ENCODE peak calls at places on chromosome 12, in four cellular contexts. D is A549, K is HepG2, N is GM12878. E is an unnamed sample.

GRCh38 chr12:104974626-104975290 is 11.4 kb upstream of the NOPCHAP1 start:
- DNase-seq in D (no peak), K (no peak), N (peak), E (no peak)

GRCh38 chr12:52082026-52082667 is 2.6 kb downstream of the SMIM41 start:
- DNase-seq in D (no peak), K (peak), N (no peak), E (no peak)

GRCh38 chr12:115870021-115870420 is 407.5 kb downstream of the MED13L start:
- DNase-seq in D (no peak), K (no peak), N (no peak), E (no peak)

GRCh38 chr12:96578526-96579125 is 89.2 kb downstream of the CFAP54 start:
- DNase-seq in D (peak), K (peak), N (peak), E (peak)

GRCh38 chr12:124419292-124420040 is 124.6 kb downstream of the RFLNA start:
- DNase-seq in D (no peak), K (no peak), N (no peak), E (no peak)

GRCh38 chr12:75814856-75815754 is 216.5 kb downstream of the PHLDA1 start:
- DNase-seq in D (peak), K (no peak), N (no peak), E (peak)

GRCh38 chr12:18589316-18589715 is 148.5 kb downstream of the PLCZ1 start:
- DNase-seq in D (no peak), K (no peak), N (no peak), E (no peak)

GRCh38 chr12:59044791-59045190 is 124.5 kb upstream of the LRIG3 start:
- DNase-seq in D (no peak), K (no peak), N (no peak), E (no peak)

GRCh38 chr12:113230315-113231274 is 9.3 kb downstream of the TPCN1 start:
- DNase-seq in D (no peak), K (peak), N (no peak), E (no peak)

GRCh38 chr12:40178701-40179100 is 46.1 kb upstream of the LRRK2 start:
- DNase-seq in D (no peak), K (no peak), N (no peak), E (no peak)

GRCh38 chr12:110790301-110790700 is 47.6 kb upstream of the PPP1CC start:
- DNase-seq in D (no peak), K (no peak), N (no peak), E (no peak)

GRCh38 chr12:28242888-28243633 is 52.8 kb downstream of the CCDC91 start:
- DNase-seq in D (no peak), K (no peak), N (no peak), E (no peak)

GRCh38 chr12:12870454-12870853 is 20.9 kb upstream of the GPRC5A start:
- DNase-seq in D (peak), K (peak), N (no peak), E (no peak)

GRCh38 chr12:94803939-94804338 is 153.6 kb upstream of the TMCC3 start:
- DNase-seq in D (no peak), K (no peak), N (no peak), E (no peak)

GRCh38 chr12:46357438-46358324 is 14.9 kb downstream of the SLC38A2 start:
- DNase-seq in D (peak), K (peak), N (no peak), E (no peak)

GRCh38 chr12:55925870-55926737 is 1.6 kb downstream of the PYM1 start:
- DNase-seq in D (no peak), K (no peak), N (no peak), E (no peak)

GRCh38 chr12:95277139-95277538 is 59.5 kb downstream of the VEZT start:
- DNase-seq in D (no peak), K (no peak), N (no peak), E (no peak)

GRCh38 chr12:100391856-100392255 is 35.0 kb downstream of the SLC17A8 start:
- DNase-seq in D (peak), K (peak), N (no peak), E (no peak)

GRCh38 chr12:39990122-39991101 is 115.5 kb downstream of the SLC2A13 start:
- DNase-seq in D (peak), K (peak), N (peak), E (peak)

GRCh38 chr12:13373131-13373530 is 176.6 kb downstream of the EMP1 start:
- DNase-seq in D (no peak), K (no peak), N (no peak), E (no peak)

DNA sequence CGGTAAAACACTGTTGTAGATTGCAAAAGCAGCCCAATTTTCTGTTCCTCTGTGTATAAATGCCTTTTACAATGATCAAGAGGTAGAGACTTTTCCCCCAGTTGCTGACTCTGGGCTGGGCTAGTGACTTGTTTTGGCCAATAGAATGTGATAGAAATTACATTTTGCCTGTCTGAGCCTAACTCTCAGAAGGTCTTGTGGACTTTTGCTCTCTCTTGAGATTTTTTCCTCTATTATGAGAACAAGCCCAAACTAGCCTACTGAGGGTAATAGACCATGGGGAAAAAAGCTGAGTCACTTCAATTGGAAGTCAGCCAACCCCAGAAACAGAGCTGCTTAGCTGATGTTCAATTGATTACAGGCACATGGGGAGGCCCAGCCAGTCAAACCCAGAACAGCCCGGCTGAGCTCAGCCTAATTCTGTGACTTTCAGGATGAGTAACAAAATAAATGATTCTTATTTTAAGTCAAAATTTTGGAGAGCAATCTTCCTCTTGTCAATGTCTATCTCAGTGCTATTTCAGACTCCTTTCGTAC is 61.4 kb downstream of the MYF5 start:
- DNase-seq in D (peak), K (peak), N (peak), E (peak)
- TF ChIP-seq PBX3 in D (no peak), K (no peak), N (no peak), E (no peak)

DNA sequence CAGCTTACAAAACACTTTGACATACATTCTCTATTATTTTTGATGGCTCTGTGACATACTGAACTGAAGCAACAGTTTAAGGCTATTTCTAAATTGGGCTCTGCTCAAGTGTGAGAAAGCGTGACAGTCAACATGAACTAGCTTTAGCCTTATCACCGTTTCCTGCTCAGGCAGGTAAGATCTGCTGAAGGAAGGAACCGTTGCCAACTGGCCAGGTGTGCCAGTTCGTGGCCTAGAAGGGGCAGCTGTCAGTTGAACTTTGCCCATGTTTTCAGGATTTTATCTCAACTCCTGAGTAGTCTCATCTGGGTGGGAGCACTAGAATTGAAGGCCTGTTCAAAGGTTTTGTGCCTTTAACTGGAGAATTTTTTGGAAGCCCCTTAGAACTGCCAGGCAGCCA is 79.5 kb downstream of the ETV6 start:
- DNase-seq in D (no peak), K (no peak), N (no peak), E (no peak)
- TF ChIP-seq PBX3 in D (no peak), K (no peak), N (no peak), E (no peak)

GRCh38 chr12:64943686-64944085 is 119.2 kb downstream of the TBC1D30 start:
- DNase-seq in D (no peak), K (no peak), N (no peak), E (no peak)
- TF ChIP-seq PBX3 in D (no peak), K (no peak), N (no peak), E (no peak)

GRCh38 chr12:83634726-83635267 is 948.1 kb downstream of the TMTC2 start:
- DNase-seq in D (no peak), K (no peak), N (no peak), E (no peak)
- TF ChIP-seq PBX3 in D (no peak), K (no peak), N (no peak), E (no peak)

DNA sequence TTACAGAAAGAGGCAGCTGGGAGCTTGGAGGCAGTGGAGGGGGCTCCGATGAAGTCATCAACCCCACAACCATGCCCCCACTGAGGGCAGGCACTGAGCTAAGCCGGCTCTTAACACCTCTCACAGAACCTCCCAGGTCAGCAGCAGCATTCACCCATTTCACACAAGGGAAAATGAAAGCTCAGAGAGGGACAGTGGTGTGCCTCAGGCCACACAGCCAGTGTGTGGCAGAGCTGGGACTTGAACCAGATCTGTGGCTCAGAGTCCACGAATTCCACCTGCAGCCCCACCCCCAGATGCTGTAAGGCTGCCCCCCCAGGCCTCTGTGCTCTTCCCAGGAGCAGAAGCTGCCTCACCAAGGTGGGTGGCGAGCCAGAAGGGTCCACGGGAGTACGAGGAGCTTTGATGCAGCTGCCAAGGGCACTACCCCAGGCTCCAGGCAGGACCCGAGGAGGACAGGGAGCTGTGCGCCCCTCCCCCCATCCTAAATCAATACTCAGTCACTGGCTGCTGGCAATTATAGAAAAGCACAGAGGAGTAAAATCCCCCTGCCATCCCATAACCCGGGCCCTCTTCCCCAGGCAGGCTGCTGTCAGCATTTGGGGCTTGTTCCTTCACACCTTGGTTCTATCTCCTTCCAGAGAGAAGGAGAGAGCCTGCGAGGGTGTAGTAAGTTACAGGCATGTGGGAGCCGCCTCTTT is 47.5 kb downstream of the FAM222A start:
- DNase-seq in D (no peak), K (no peak), N (no peak), E (peak)
- TF ChIP-seq PBX3 in D (no peak), K (no peak), N (no peak), E (no peak)

GRCh38 chr12:2372178-2372577 is 319.4 kb downstream of the CACNA1C start:
- DNase-seq in D (no peak), K (no peak), N (no peak), E (no peak)

GRCh38 chr12:2375871-2376270 is 323.1 kb downstream of the CACNA1C start:
- DNase-seq in D (no peak), K (no peak), N (no peak), E (no peak)

GRCh38 chr12:2373307-2373706 is 320.5 kb downstream of the CACNA1C start:
- DNase-seq in D (no peak), K (no peak), N (no peak), E (no peak)

GRCh38 chr12:2372735-2373134 is 319.9 kb downstream of the CACNA1C start:
- DNase-seq in D (no peak), K (no peak), N (no peak), E (no peak)

GRCh38 chr12:2374092-2374740 is 321.4 kb downstream of the CACNA1C start:
- DNase-seq in D (no peak), K (no peak), N (no peak), E (no peak)
- TF ChIP-seq PBX3 in D (no peak), K (no peak), N (no peak), E (no peak)

GRCh38 chr12:25155031-25155576 is 39.9 kb downstream of the DNAI7 start:
- DNase-seq in D (peak), K (peak), N (peak), E (peak)
- TF ChIP-seq PBX3 in D (no peak), K (no peak), N (no peak), E (no peak)